ENCODE peak calls at places on chromosomes 6 and 20, in four cellular contexts. O, Y, V and K are unnamed samples.

GRCh38 chr6:144278659-144279314 is 6.3 kb upstream of the UTRN start:
- DNase-seq in V (no peak), Y (no peak), O (no peak), K (no peak)

GRCh38 chr6:152976749-152977148 is 6.1 kb downstream of the FBXO5 start:
- DNase-seq in V (peak), Y (no peak), O (no peak), K (no peak)

GRCh38 chr6:112408522-112408921 is 61.4 kb downstream of the RFPL4B start:
- DNase-seq in V (no peak), Y (no peak), O (no peak), K (no peak)

GRCh38 chr20:51700809-51701285 is 67.3 kb downstream of the ATP9A start:
- DNase-seq in V (peak), O (peak), Y (no peak), K (peak)

GRCh38 chr6:43669922-43670622 is 17.5 kb downstream of the MRPS18A start:
- DNase-seq in V (peak), O (peak), Y (no peak), K (no peak)

GRCh38 chr20:62123450-62124118 is 1.3 kb downstream of the LSM14B start:
- DNase-seq in O (no peak), V (peak), Y (no peak), K (no peak)

GRCh38 chr6:17212541-17213371 is 68.4 kb upstream of the RBM24 start:
- DNase-seq in O (no peak), Y (no peak), V (no peak), K (no peak)

GRCh38 chr6:166658792-166659150 is 31.7 kb upstream of the RPS6KA2 start:
- DNase-seq in V (no peak), Y (no peak), O (no peak), K (no peak)

GRCh38 chr6:116557863-116558262 is 4.3 kb downstream of the CALHM4 start:
- DNase-seq in O (no peak), Y (no peak), V (no peak), K (no peak)

GRCh38 chr6:105373481-105373880 is 29.4 kb downstream of the PREP start:
- DNase-seq in Y (no peak), O (no peak), V (no peak), K (no peak)

DNA sequence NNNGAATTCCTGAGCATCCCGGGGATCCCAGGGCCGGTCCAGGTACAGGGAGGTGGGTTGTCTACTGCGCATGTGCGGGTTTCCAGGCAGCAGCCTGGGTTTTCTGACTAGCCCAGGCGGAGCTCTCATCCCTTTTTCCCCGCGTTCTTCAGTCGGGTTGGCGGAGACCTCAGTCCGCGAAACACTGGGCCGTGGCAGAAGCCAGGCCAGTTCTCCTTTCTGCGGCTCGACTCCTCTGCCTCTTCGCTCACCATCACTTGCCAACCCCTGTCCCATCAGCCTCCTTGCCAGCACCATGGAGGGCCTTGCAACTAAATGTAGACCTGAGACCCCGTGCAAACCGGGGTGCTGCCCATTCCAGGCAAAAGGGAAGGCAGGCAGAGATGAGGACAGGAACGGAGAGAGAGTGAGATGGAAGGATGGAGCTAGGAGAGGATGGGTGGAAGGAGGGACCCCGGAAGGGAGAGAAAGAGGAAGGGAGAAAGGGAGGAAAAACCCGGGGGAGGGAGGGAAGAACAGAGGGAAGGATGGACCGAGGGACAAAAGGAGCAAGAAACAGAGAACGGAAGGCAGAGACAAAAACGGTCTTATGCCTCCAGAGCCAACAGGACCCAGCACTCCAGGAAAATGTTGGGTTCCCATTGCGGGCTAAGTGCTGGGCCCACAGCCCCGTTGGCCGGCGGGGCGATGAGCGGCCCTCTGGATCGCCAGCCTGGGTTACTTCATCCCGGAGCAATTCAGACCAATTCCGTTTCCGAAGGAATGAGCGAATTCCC is 445.4 kb upstream of the DEFB115 start:
- DNase-seq in V (peak), O (peak), Y (peak), K (peak)
- TF ChIP-seq SPI1 in V (no peak), O (no peak), Y (no peak), K (no peak)

GRCh38 chr6:1615651-1616420 is 6.1 kb downstream of the FOXC1 start:
- DNase-seq in V (no peak), O (no peak), Y (no peak), K (no peak)
- TF ChIP-seq SPI1 in V (no peak), O (no peak), Y (no peak), K (no peak)

DNA sequence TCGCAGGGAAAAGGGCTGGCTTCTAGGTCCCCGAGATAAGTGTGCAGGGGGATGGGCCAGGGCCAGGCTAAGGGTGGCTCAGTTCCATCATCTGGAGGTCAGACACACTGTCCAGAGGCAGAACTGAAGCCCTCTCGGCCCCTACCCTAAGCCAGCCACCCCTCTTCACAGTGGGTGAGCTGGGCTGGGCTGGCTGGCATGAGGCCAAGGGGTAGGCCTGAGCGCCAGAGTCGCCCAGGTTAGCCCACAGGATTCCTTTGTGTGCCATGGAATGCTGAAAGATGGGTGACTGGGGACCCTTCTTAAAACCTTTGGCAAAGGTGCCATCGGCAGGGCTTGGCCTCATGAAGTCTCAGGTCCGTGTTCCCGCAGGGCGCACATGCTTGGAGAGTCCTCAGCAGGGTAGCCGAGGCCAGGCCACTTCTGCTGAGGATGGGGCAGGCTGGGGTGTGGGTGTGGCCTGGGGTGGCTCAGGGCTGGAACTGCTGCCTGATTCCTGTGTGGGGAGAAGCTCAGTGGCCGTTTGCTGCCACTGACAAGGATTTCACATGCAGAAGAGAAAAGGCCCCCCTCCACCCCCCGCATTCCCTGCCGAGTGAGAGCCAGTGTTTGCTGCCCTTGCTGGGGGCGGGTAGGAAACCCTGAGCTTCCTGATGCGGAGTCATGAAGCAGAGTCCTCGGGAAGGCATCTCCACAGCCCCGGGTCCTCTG is 24.5 kb downstream of the SPATA2 start:
- DNase-seq in V (no peak), Y (no peak), O (no peak), K (no peak)
- TF ChIP-seq SPI1 in V (no peak), Y (no peak), O (no peak), K (no peak)

GRCh38 chr6:150966786-150967185 is 101.3 kb downstream of the MTHFD1L start:
- DNase-seq in Y (no peak), O (no peak), V (no peak), K (no peak)

GRCh38 chr6:150962436-150962835 is 96.9 kb downstream of the MTHFD1L start:
- DNase-seq in V (no peak), O (no peak), Y (no peak), K (no peak)

GRCh38 chr6:150967381-150967780 is 101.9 kb downstream of the MTHFD1L start:
- DNase-seq in Y (no peak), V (no peak), O (no peak), K (no peak)

GRCh38 chr6:150967910-150968309 is 102.4 kb downstream of the MTHFD1L start:
- DNase-seq in Y (no peak), V (no peak), O (no peak), K (no peak)

GRCh38 chr6:150964765-150965164 is 99.3 kb downstream of the MTHFD1L start:
- DNase-seq in O (no peak), V (no peak), Y (no peak), K (no peak)
- TF ChIP-seq SPI1 in O (no peak), V (no peak), Y (no peak), K (no peak)

GRCh38 chr20:1467355-1468116 is 887 bp upstream of the NSFL1C start:
- DNase-seq in O (peak), V (peak), Y (no peak), K (no peak)
- TF ChIP-seq SPI1 in O (no peak), V (peak), Y (no peak), K (peak)